ENCODE peak calls at places on chromosome 15, in eight cellular contexts. W, Y, S, O, A, B, P and K are unnamed samples.
A peak's percentile ranks its signal among the peaks of the same experiment; 100 is the strongest.

GRCh38 chr15:92821491-92822116 is 78.5 kb upstream of the CHD2 start:
- DNase-seq in W (no peak), Y (peak; percentile 30), S (no peak), O (no peak), A (no peak), B (no peak), P (peak; percentile 9), K (no peak)

GRCh38 chr15:58705105-58705504 is 44.4 kb downstream of the ADAM10 start:
- DNase-seq in W (no peak), Y (no peak), S (no peak), O (no peak), A (no peak), B (no peak), P (no peak), K (no peak)

GRCh38 chr15:84108725-84109124 is 126.8 kb upstream of the GOLGA6L4 start:
- DNase-seq in W (no peak), Y (no peak), S (no peak), O (no peak), A (no peak), B (no peak), P (no peak), K (no peak)

GRCh38 chr15:92452143-92452542 is 58.5 kb downstream of the ST8SIA2 start:
- DNase-seq in W (no peak), Y (no peak), S (no peak), O (no peak), A (no peak), B (no peak), P (no peak), K (no peak)

GRCh38 chr15:40928975-40929729 is at the start of gene DLL4:
- DNase-seq in W (peak; percentile 62), Y (peak; percentile 83), S (peak; percentile 59), O (no peak), A (peak; percentile 75), B (no peak), P (peak; percentile 72), K (no peak)

GRCh38 chr15:70699873-70700272 is 63.5 kb downstream of the UACA start:
- DNase-seq in W (no peak), Y (no peak), S (no peak), O (no peak), A (no peak), B (no peak), P (no peak), K (no peak)

GRCh38 chr15:50764331-50765201 is 940 bp downstream of the SPPL2A start:
- DNase-seq in W (peak; percentile 48), Y (no peak), S (no peak), O (no peak), A (no peak), B (no peak), P (no peak), K (no peak)

GRCh38 chr15:50145451-50145872 is 26.4 kb upstream of the ATP8B4 start:
- DNase-seq in W (peak; percentile 51), Y (no peak), S (no peak), O (no peak), A (peak; percentile 17), B (no peak), P (peak; percentile 65), K (no peak)

GRCh38 chr15:80152896-80153876 is at the start of gene FAH:
- DNase-seq in W (peak; percentile 35), Y (no peak), S (peak; percentile 54), O (peak; percentile 33), A (peak; percentile 24), B (peak; percentile 6), P (no peak), K (peak; percentile 60)

GRCh38 chr15:42151012-42151615 is 5.3 kb downstream of the PLA2G4F start:
- DNase-seq in W (no peak), Y (no peak), S (no peak), O (no peak), A (no peak), B (no peak), P (no peak), K (no peak)
- TF ChIP-seq CTCF in W (no peak), Y (no peak), S (no peak), O (no peak), A (no peak), B (no peak), P (no peak), K (no peak)

GRCh38 chr15:63035977-63036376 is 6.6 kb upstream of the TPM1 start:
- DNase-seq in W (no peak), Y (no peak), S (no peak), O (no peak), A (no peak), B (no peak), P (no peak), K (no peak)

GRCh38 chr15:63039811-63040210 is 2.7 kb upstream of the TPM1 start:
- DNase-seq in W (no peak), Y (no peak), S (no peak), O (no peak), A (no peak), B (no peak), P (no peak), K (no peak)

GRCh38 chr15:63038926-63039673 is 3.4 kb upstream of the TPM1 start:
- DNase-seq in W (no peak), Y (no peak), S (no peak), O (no peak), A (no peak), B (peak; percentile 86), P (no peak), K (no peak)

GRCh38 chr15:63040509-63040908 is 2.0 kb upstream of the TPM1 start:
- DNase-seq in W (no peak), Y (no peak), S (no peak), O (no peak), A (no peak), B (no peak), P (no peak), K (no peak)

GRCh38 chr15:63037996-63038720 is 4.4 kb upstream of the TPM1 start:
- DNase-seq in W (no peak), Y (no peak), S (no peak), O (no peak), A (no peak), B (no peak), P (no peak), K (no peak)
- TF ChIP-seq CTCF in W (no peak), Y (no peak), S (no peak), O (no peak), A (no peak), B (no peak), P (no peak), K (no peak)

GRCh38 chr15:39128746-39129145 is 452.1 kb upstream of the THBS1 start:
- DNase-seq in W (no peak), Y (no peak), S (no peak), O (no peak), A (no peak), B (no peak), P (no peak), K (no peak)
- TF ChIP-seq CTCF in W (no peak), Y (no peak), S (no peak), O (no peak), A (no peak), B (no peak), P (no peak), K (no peak)

GRCh38 chr15:94135748-94136147 is 95.6 kb upstream of the MCTP2 start:
- DNase-seq in W (no peak), Y (no peak), S (no peak), O (no peak), A (no peak), B (no peak), P (no peak), K (no peak)
- TF ChIP-seq CTCF in W (no peak), Y (no peak), S (no peak), O (no peak), A (peak; percentile 22), B (peak; percentile 10), P (no peak), K (no peak)

DNA sequence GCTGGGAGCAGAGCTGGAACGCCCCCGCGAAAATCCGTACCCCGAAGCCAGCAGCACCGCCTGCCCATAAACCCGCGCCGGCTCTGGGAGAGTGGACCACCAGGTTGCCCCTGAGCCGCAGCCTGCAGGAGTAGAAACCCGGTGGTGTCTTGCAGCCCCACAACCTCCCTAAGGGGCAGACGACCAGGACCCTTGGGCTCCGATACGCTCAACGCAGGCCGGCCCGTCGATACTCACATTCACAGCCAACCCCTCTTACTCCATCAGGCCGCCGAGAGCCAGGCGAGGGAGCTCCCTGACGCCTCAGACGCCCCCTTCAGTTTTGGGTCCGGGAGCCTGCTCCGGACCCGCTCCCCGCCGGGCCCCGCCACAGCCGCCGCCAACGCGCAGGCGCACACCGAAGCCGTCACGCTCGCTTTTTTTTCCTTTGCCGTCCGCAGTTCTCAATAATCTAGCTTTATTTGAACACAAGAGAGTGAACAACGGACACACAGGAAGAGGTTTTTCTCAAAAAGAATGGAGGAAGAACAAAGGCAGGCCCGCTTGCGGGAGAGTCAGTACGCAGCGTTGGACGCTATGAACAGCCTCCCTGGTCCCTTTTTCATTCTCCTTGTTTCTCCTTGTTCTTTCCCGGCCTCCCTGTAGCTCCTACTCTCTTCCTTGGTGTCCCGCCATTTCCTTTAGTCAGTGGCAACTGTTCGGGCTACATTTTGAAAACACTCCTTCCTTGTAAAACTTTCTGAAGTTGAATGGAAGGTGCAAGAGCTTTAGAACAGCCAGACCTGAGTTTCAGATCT is at the start of gene ZNF106:
- DNase-seq in W (peak; percentile 93), Y (peak; percentile 88), S (peak; percentile 81), O (peak; percentile 84), A (peak; percentile 91), B (peak; percentile 62), P (peak; percentile 88), K (peak; percentile 76)
- TF ChIP-seq CTCF in W (peak; percentile 4), Y (no peak), S (no peak), O (no peak), A (no peak), B (peak; percentile 19), P (peak; percentile 15), K (no peak)

DNA sequence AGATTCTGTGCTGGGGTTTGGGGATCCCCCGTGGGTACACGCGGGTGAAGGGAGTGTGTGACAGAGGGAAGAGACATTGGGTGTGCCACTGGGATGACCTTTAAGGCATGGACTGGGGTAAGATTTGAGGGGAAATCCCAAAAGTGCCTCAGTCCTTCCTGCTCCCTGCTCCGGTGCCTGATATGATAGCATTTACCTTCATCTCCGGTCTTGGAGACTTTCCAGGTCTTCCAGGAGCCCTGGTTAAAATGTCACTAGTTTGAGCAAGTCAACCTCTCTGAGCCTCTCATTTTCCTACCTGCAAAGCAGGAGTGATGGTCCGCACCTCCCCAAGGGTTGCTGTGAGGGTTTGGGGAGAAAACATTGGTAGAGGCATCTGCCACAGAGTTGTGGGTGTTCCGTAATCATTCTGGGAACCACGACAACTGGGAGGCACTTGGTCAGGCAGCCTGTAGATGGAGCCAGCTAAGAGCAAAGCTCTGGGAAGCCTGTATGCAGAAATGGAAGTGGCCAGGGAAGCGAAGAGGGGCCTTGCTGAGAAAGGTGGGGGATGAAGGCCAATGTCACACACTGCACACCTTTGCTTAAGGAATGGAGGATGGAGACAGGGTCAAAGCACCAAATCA is 33.9 kb upstream of the KIF23 start:
- DNase-seq in W (no peak), Y (no peak), S (no peak), O (no peak), A (no peak), B (no peak), P (no peak), K (no peak)
- TF ChIP-seq CTCF in W (no peak), Y (no peak), S (no peak), O (no peak), A (no peak), B (peak; percentile 35), P (no peak), K (no peak)